ENCODE peak calls at places on chromosomes 16 and 17, in seven cellular contexts. V is T-helper 2 cell; I is T-helper 9 cell; E is stimulated activated CD8-positive, alpha-beta memory T cell treated with anti-CD3 and anti-CD28 coated beads, Interleukin-2, amount 100 ng/mL, for 48 hours; X is AG08396; D is lung microvascular endothelial cell; G is uterus. N is an unnamed sample.

GRCh38 chr17:35775039-35775438 is 14.4 kb downstream of the C17orf50 start:
- DNase-seq in V (no peak), I (no peak), E (no peak), X (no peak), D (no peak), G (no peak), N (no peak)

GRCh38 chr17:21278304-21279197 is 6.0 kb upstream of the MAP2K3 start:
- DNase-seq in V (peak; percentile 30), I (peak; percentile 39), E (no peak), X (no peak), D (no peak), G (no peak), N (no peak)

GRCh38 chr17:75110307-75110937 is 653 bp downstream of the ARMC7 start:
- DNase-seq in V (no peak), I (no peak), E (no peak), X (no peak), D (peak; percentile 45), G (no peak), N (no peak)

GRCh38 chr16:67177743-67178699 is 5.7 kb downstream of the MATCAP1 start:
- DNase-seq in V (peak; percentile 48), I (peak; percentile 63), E (no peak), X (peak; percentile 77), D (peak; percentile 62), G (no peak), N (no peak)

GRCh38 chr17:17647521-17648178 is 33.6 kb upstream of the RAI1 start:
- DNase-seq in V (no peak), I (no peak), E (no peak), X (no peak), D (no peak), G (no peak), N (no peak)

GRCh38 chr17:82892869-82893565 is 53.2 kb upstream of the ZNF750 start:
- DNase-seq in V (peak; percentile 89), I (peak; percentile 63), E (peak; percentile 44), X (peak; percentile 43), D (no peak), G (no peak), N (no peak)

GRCh38 chr16:67184453-67185002 is 765 bp upstream of the MATCAP1 start:
- DNase-seq in V (no peak), I (peak; percentile 24), E (no peak), X (no peak), D (no peak), G (no peak), N (no peak)

GRCh38 chr17:71441098-71441497 is 679.7 kb upstream of the SOX9 start:
- DNase-seq in V (no peak), I (no peak), E (no peak), X (peak; percentile 41), D (no peak), G (no peak), N (no peak)

N was measured in glomerular endothelial cell.